ENCODE peak calls at places on chromosomes 1 and 21, in six cellular contexts. R, L, S, N, D and U are unnamed samples.

GRCh38 chr1:21874328-21874727 is 62.3 kb downstream of the LDLRAD2 start:
- DNase-seq in R (no peak), L (no peak), S (no peak), N (no peak), D (peak), U (no peak)

GRCh38 chr1:98870959-98871903 is 133.4 kb downstream of the PLPPR5 start:
- DNase-seq in R (peak), L (no peak), S (no peak), N (no peak), D (no peak), U (no peak)

GRCh38 chr1:3611170-3612019 is at the start of gene MEGF6:
- DNase-seq in R (peak), L (no peak), S (peak), N (no peak), D (peak), U (no peak)

GRCh38 chr21:43639470-43640178 is 19.7 kb downstream of the HSF2BP start:
- DNase-seq in R (no peak), L (no peak), S (no peak), N (no peak), D (no peak), U (no peak)

GRCh38 chr1:117336087-117336817 is 31.0 kb upstream of the MAN1A2 start:
- DNase-seq in R (no peak), L (no peak), S (no peak), N (peak), D (no peak), U (no peak)

GRCh38 chr21:44492572-44493385 is 37.5 kb downstream of the LRRC3 start:
- DNase-seq in R (no peak), L (no peak), S (no peak), N (no peak), D (no peak), U (no peak)

GRCh38 chr1:154865442-154866256 is 4.4 kb downstream of the KCNN3 start:
- DNase-seq in R (no peak), L (no peak), S (peak), N (no peak), D (no peak), U (no peak)

GRCh38 chr1:89873250-89873649 is 52.4 kb downstream of the LRRC8D start:
- DNase-seq in R (no peak), L (no peak), S (no peak), N (no peak), D (no peak), U (no peak)

GRCh38 chr1:19514391-19514831 is 29.1 kb upstream of the CAPZB start:
- DNase-seq in R (no peak), L (no peak), S (peak), N (no peak), D (no peak), U (no peak)

GRCh38 chr1:243756529-243756928 is 93.5 kb downstream of the AKT3 start:
- DNase-seq in R (no peak), L (no peak), S (no peak), N (no peak), D (no peak), U (no peak)

GRCh38 chr1:20574686-20575543 is 14.0 kb upstream of the CDA start:
- DNase-seq in R (peak), L (no peak), S (peak), N (no peak), D (peak), U (no peak)

GRCh38 chr1:201471772-201472171 is 2.8 kb upstream of the PHLDA3 start:
- DNase-seq in R (no peak), L (no peak), S (no peak), N (no peak), D (no peak), U (no peak)

GRCh38 chr1:243559575-243560172 is 290.4 kb downstream of the AKT3 start:
- DNase-seq in R (no peak), L (no peak), S (no peak), N (no peak), D (no peak), U (no peak)

GRCh38 chr1:39266269-39266668 is 61.8 kb downstream of the MACF1 start:
- DNase-seq in R (peak), L (no peak), S (no peak), N (no peak), D (peak), U (no peak)

GRCh38 chr1:200641175-200641489 is 20.6 kb upstream of the KIF14 start:
- DNase-seq in R (no peak), L (no peak), S (no peak), N (no peak), D (no peak), U (no peak)

GRCh38 chr1:63327417-63328139 is 5.2 kb downstream of the FOXD3 start:
- DNase-seq in R (peak), L (no peak), S (peak), N (no peak), D (peak), U (peak)

GRCh38 chr21:38985423-38986378 is 180.0 kb downstream of the ETS2 start:
- DNase-seq in R (peak), L (no peak), S (peak), N (peak), D (peak), U (no peak)

GRCh38 chr1:203291201-203292096 is 13.9 kb upstream of the BTG2 start:
- DNase-seq in R (peak), L (no peak), S (peak), N (no peak), D (no peak), U (no peak)

GRCh38 chr1:207365063-207365462 is 43.6 kb downstream of the CD55 start:
- DNase-seq in R (no peak), L (no peak), S (no peak), N (no peak), D (no peak), U (no peak)

GRCh38 chr1:33140153-33141149 is 41.4 kb downstream of the TRIM62 start:
- DNase-seq in R (no peak), L (no peak), S (no peak), N (no peak), D (no peak), U (no peak)

GRCh38 chr1:11594222-11594621 is 60.0 kb downstream of the FBXO2 start:
- DNase-seq in R (no peak), L (no peak), S (no peak), N (no peak), D (no peak), U (peak)

GRCh38 chr21:40165212-40165611 is 298.0 kb downstream of the PCP4 start:
- DNase-seq in R (no peak), L (no peak), S (no peak), N (no peak), D (no peak), U (no peak)

GRCh38 chr1:172906778-172907592 is 143.8 kb downstream of the TNFSF18 start:
- DNase-seq in R (peak), L (no peak), S (no peak), N (no peak), D (no peak), U (no peak)

GRCh38 chr1:211551628-211552465 is 27.1 kb downstream of the SLC30A1 start:
- DNase-seq in R (no peak), L (no peak), S (no peak), N (peak), D (no peak), U (no peak)

GRCh38 chr1:247111636-247112478 is 7.7 kb upstream of the ZNF669 start:
- DNase-seq in R (no peak), L (no peak), S (peak), N (peak), D (peak), U (no peak)

GRCh38 chr1:2391385-2392070 is at the start of the genes MORN1 and RER1:
- DNase-seq in R (peak), L (peak), S (peak), N (peak), D (peak), U (peak)

GRCh38 chr1:97277891-97278662 is 556.5 kb downstream of the PTBP2 start:
- DNase-seq in R (no peak), L (no peak), S (no peak), N (no peak), D (no peak), U (no peak)

GRCh38 chr21:42300956-42301355 is 14.3 kb downstream of the TFF3 start:
- DNase-seq in R (no peak), L (no peak), S (no peak), N (no peak), D (no peak), U (no peak)

GRCh38 chr1:226870323-226871046 is at the start of gene PSEN2:
- DNase-seq in R (peak), L (no peak), S (peak), N (peak), D (peak), U (no peak)

GRCh38 chr1:156368889-156369684 is at the start of gene RHBG:
- DNase-seq in R (no peak), L (no peak), S (peak), N (no peak), D (peak), U (no peak)

GRCh38 chr21:45037986-45038385 is 36.4 kb upstream of the ADARB1 start:
- DNase-seq in R (no peak), L (no peak), S (no peak), N (no peak), D (no peak), U (no peak)

GRCh38 chr1:2534315-2534714 is 4.3 kb upstream of the HES5 start:
- DNase-seq in R (no peak), L (no peak), S (no peak), N (no peak), D (no peak), U (no peak)

GRCh38 chr1:221230605-221231004 is 351.4 kb downstream of the HLX start:
- DNase-seq in R (no peak), L (no peak), S (peak), N (no peak), D (peak), U (no peak)

GRCh38 chr1:199463521-199464127 is 563.9 kb upstream of the NR5A2 start:
- DNase-seq in R (peak), L (no peak), S (peak), N (no peak), D (peak), U (peak)

GRCh38 chr1:223230161-223230881 is 87.3 kb upstream of the TLR5 start:
- DNase-seq in R (no peak), L (no peak), S (no peak), N (no peak), D (no peak), U (no peak)

GRCh38 chr1:210250665-210250997 is 18.0 kb downstream of the SERTAD4 start:
- DNase-seq in R (no peak), L (peak), S (peak), N (no peak), D (peak), U (no peak)

GRCh38 chr1:231338270-231339128 is at the start of gene SPRTN:
- DNase-seq in R (peak), L (no peak), S (no peak), N (no peak), D (no peak), U (no peak)

GRCh38 chr1:204384636-204385354 is 25.1 kb upstream of the PLEKHA6 start:
- DNase-seq in R (no peak), L (no peak), S (peak), N (no peak), D (no peak), U (no peak)